ENCODE peak calls at places on chromosome 3, in nine cellular contexts. V is uterus; S is gastrocnemius medialis; G is astrocyte of the spinal cord; A is mucosa of descending colon; P is AG04450; K is cardiac muscle cell; X is CD4-positive, alpha-beta memory T cell; J is ovary. Y is an unnamed sample.

GRCh38 chr3:64667138-64667537 is 20.7 kb downstream of the ADAMTS9 start:
- DNase-seq in A (no peak), V (no peak), J (no peak), G (no peak), X (no peak), K (peak; percentile 39), P (no peak), S (no peak), Y (no peak)

GRCh38 chr3:43373588-43373935 is 87.2 kb downstream of the SNRK start:
- DNase-seq in P (no peak), G (peak; percentile 29), S (no peak), V (no peak), X (no peak), K (peak; percentile 47), J (no peak), A (no peak), Y (no peak)

GRCh38 chr3:65526656-65527055 is 512.1 kb downstream of the MAGI1 start:
- DNase-seq in P (no peak), S (no peak), G (no peak), K (no peak), J (no peak), X (no peak), A (no peak), V (no peak), Y (no peak)

GRCh38 chr3:47014036-47014435 is 34.6 kb downstream of the NBEAL2 start:
- DNase-seq in P (no peak), J (no peak), K (no peak), A (no peak), G (no peak), V (no peak), S (no peak), X (no peak), Y (no peak)

GRCh38 chr3:30693470-30694120 is 87.2 kb downstream of the TGFBR2 start:
- DNase-seq in G (peak; percentile 72), V (no peak), X (peak; percentile 70), P (peak; percentile 48), S (no peak), J (no peak), K (peak; percentile 86), A (no peak), Y (peak; percentile 5)

GRCh38 chr3:49734752-49735151 is 11.0 kb upstream of the GMPPB start:
- DNase-seq in V (no peak), S (no peak), G (no peak), J (no peak), X (no peak), K (no peak), P (no peak), A (no peak), Y (no peak)

GRCh38 chr3:131831608-131832007 is 203.2 kb downstream of the CPNE4 start:
- DNase-seq in K (no peak), S (no peak), P (no peak), G (no peak), V (no peak), A (no peak), J (no peak), X (no peak), Y (no peak)

GRCh38 chr3:147130461-147130860 is 275.9 kb downstream of the ZIC4 start:
- DNase-seq in A (no peak), X (no peak), K (no peak), G (peak; percentile 26), P (peak; percentile 8), V (no peak), S (no peak), J (no peak), Y (no peak)

GRCh38 chr3:24288538-24289236 is 206.0 kb downstream of the THRB start:
- DNase-seq in V (peak; percentile 43), A (no peak), J (peak; percentile 22), S (peak; percentile 44), G (peak; percentile 33), P (no peak), K (peak; percentile 60), X (no peak), Y (no peak)

GRCh38 chr3:98545940-98546339 is 14.2 kb downstream of the GPR15 start:
- DNase-seq in V (no peak), G (no peak), A (no peak), J (no peak), S (no peak), K (no peak), P (no peak), X (no peak), Y (no peak)

GRCh38 chr3:52934626-52935530 is 37.5 kb upstream of the STIMATE start:
- DNase-seq in P (peak; percentile 24), S (peak; percentile 31), G (peak; percentile 58), X (peak; percentile 49), V (peak; percentile 19), J (peak; percentile 24), A (no peak), K (peak; percentile 69), Y (peak; percentile 7)

GRCh38 chr3:116260491-116260890 is 184.8 kb downstream of the LSAMP start:
- DNase-seq in P (no peak), X (no peak), G (no peak), A (no peak), S (no peak), K (no peak), J (no peak), V (no peak), Y (no peak)

GRCh38 chr3:105401691-105402149 is 35.0 kb downstream of the ALCAM start:
- DNase-seq in V (no peak), G (peak; percentile 56), A (no peak), K (no peak), J (no peak), X (no peak), P (no peak), S (no peak), Y (no peak)

GRCh38 chr3:24622138-24622537 is 127.5 kb upstream of the THRB start:
- DNase-seq in S (no peak), X (no peak), A (no peak), P (no peak), G (no peak), V (no peak), J (no peak), K (no peak), Y (no peak)

GRCh38 chr3:177211503-177212277 is 14.4 kb upstream of the TBL1XR1 start:
- DNase-seq in V (no peak), K (no peak), P (no peak), G (no peak), A (peak; percentile 65), S (no peak), X (no peak), J (no peak), Y (no peak)

GRCh38 chr3:141271279-141272033 is 39.8 kb downstream of the PXYLP1 start:
- DNase-seq in K (no peak), S (no peak), G (no peak), X (no peak), J (no peak), V (no peak), A (no peak), P (no peak), Y (no peak)

GRCh38 chr3:62961874-62962556 is 86.8 kb upstream of the CADPS start:
- DNase-seq in A (no peak), K (no peak), G (no peak), P (no peak), J (no peak), V (no peak), X (no peak), S (no peak), Y (no peak)

GRCh38 chr3:16146015-16146730 is 28.3 kb upstream of the GALNT15 start:
- DNase-seq in K (no peak), G (no peak), X (no peak), V (no peak), A (no peak), P (no peak), J (no peak), S (no peak), Y (no peak)

GRCh38 chr3:171772427-171773056 is 37.7 kb downstream of the PLD1 start:
- DNase-seq in A (no peak), V (peak; percentile 53), J (peak; percentile 59), G (peak; percentile 74), K (peak; percentile 82), P (no peak), X (peak; percentile 32), S (no peak), Y (peak; percentile 4)
- H3K4me3 ChIP-seq in A (no peak overlapping the region), V (no peak overlapping the region), J (no peak overlapping the region), G (no peak overlapping the region), K (no peak overlapping the region), P (no peak overlapping the region), X (no peak overlapping the region), S (no peak overlapping the region), Y (no peak overlapping the region)

GRCh38 chr3:72738752-72739520 is 109.3 kb downstream of the SHQ1 start:
- DNase-seq in K (peak; percentile 49), A (peak; percentile 83), X (peak; percentile 68), P (no peak), J (peak; percentile 28), G (no peak), S (no peak), V (no peak), Y (peak; percentile 64)
- H3K4me3 ChIP-seq in K (peak overlapping the region; percentile 21), A (no peak overlapping the region), X (peak overlapping the region; percentile 63), P (peak overlapping the region; percentile 50), J (peak overlapping the region; percentile 23), G (peak overlapping the region; percentile 33), S (peak overlapping the region; percentile 25), V (peak overlapping the region; percentile 15), Y (peak overlapping the region; percentile 50)

DNA sequence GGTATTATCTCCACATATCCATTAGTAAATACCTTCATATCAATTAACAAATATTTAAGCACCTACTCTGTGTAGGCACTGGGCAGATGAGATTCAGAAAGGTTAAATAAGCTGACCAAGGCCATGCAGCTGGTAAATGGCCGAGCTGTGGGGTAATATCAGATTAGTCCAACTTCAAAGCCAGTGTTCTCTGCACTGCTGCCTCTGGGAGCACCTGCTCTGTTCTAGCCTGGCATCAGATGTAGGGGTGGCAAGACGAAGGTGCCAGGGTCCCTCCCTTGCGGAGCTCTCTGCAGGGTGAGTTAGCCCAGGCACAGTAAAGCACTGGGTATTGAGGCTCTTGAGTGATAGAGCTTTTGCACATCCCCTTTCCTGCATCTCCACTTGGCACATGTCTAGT is 5.5 kb downstream of the TATDN2 start:
- DNase-seq in K (no peak), V (no peak), S (no peak), P (no peak), J (no peak), A (no peak), G (no peak), X (no peak), Y (no peak)
- H3K4me3 ChIP-seq in K (no peak overlapping the region), V (no peak overlapping the region), S (no peak overlapping the region), P (no peak overlapping the region), J (no peak overlapping the region), A (no peak overlapping the region), G (no peak overlapping the region), X (no peak overlapping the region), Y (no peak overlapping the region)

DNA sequence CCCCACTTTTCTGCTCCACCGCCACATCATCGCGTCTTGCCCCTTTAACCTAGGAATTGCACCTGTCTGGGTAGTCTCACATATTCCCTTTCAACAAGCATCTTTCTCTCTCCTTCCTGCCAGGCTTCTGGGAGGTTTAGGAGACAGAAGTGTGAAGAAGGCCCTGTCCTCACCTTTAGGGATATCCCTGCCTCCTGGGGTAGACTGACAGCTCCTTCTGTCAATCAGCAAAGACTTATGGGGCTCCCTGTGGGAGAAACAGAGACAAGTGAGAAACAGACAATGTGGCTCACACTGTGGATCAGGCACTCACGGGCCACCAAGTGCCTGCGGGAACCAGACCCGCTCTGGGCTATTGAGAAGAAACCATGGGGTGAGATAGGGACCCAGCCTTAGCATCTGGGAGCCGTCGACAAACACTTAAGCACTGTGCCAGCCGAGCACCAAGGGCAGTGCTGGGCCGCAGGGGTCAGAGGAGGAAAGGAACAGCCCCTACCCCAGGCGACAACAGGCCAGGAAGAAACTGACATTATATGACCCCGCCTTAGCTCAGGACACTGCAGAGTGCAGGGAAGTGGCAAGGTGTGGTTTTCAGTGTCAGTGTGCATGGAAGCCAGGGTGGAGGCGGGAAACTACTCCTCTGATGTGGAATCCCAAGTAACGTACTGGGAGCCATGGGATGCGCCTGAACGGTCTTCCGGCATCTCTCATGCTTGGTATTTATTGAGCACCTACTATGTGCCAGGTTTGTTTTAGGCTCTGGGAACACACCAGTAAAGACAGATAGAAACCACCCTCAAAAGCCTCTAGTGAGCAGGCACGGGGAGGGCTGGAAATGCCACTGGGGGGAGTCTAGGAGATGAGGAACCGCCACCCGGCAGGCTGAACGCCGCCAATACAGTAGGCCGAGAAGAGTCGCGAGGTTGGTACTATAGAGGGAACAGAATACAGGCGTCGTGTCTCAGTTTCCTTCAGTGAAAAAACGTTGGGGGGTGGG is 1.8 kb downstream of the EFCC1 start:
- DNase-seq in X (no peak), J (peak; percentile 25), G (no peak), P (no peak), S (no peak), V (no peak), K (no peak), A (no peak), Y (no peak)
- H3K4me3 ChIP-seq in X (no peak overlapping the region), J (no peak overlapping the region), G (no peak overlapping the region), P (no peak overlapping the region), S (peak overlapping the region; percentile 55), V (peak overlapping the region; percentile 40), K (no peak overlapping the region), A (no peak overlapping the region), Y (peak overlapping the region; percentile 43)